ENCODE peak calls at places on chromosomes 7 and 10, in four cellular contexts. One of them, this sample, is unnamed.

GRCh38 chr7:11436773-11437524 is 395.0 kb downstream of the THSD7A start:
- DNase-seq in fibroblast of lung: no peak
- DNase-seq in cardiac muscle cell: no peak
- DNase-seq in GM13976: no peak
- DNase-seq in this sample: no peak

GRCh38 chr10:32941357-32941756 is 16.7 kb downstream of the ITGB1 start:
- DNase-seq in fibroblast of lung: no peak
- DNase-seq in cardiac muscle cell: peak
- DNase-seq in GM13976: no peak
- DNase-seq in this sample: no peak

GRCh38 chr10:96369890-96370574 is 11.2 kb upstream of the OPALIN start:
- DNase-seq in fibroblast of lung: peak
- DNase-seq in cardiac muscle cell: no peak
- DNase-seq in GM13976: no peak
- DNase-seq in this sample: no peak

GRCh38 chr10:131187274-131187673 is 124.2 kb downstream of the TCERG1L start:
- DNase-seq in fibroblast of lung: no peak
- DNase-seq in cardiac muscle cell: no peak
- DNase-seq in GM13976: no peak
- DNase-seq in this sample: no peak

GRCh38 chr7:22052221-22052639 is 106.5 kb upstream of the CDCA7L start:
- DNase-seq in fibroblast of lung: peak
- DNase-seq in cardiac muscle cell: no peak
- DNase-seq in GM13976: no peak
- DNase-seq in this sample: no peak

GRCh38 chr10:35684625-35685024 is 42.5 kb upstream of the FZD8 start:
- DNase-seq in fibroblast of lung: no peak
- DNase-seq in cardiac muscle cell: no peak
- DNase-seq in GM13976: no peak
- DNase-seq in this sample: no peak

GRCh38 chr10:122292376-122292775 is 21.3 kb downstream of the BTBD16 start:
- DNase-seq in fibroblast of lung: no peak
- DNase-seq in cardiac muscle cell: no peak
- DNase-seq in GM13976: no peak
- DNase-seq in this sample: no peak

GRCh38 chr10:97673736-97674525 is 13.1 kb downstream of the AVPI1 start:
- DNase-seq in fibroblast of lung: peak
- DNase-seq in cardiac muscle cell: no peak
- DNase-seq in GM13976: no peak
- DNase-seq in this sample: no peak

GRCh38 chr7:146892151-146892550 is 775.5 kb downstream of the CNTNAP2 start:
- DNase-seq in fibroblast of lung: no peak
- DNase-seq in cardiac muscle cell: peak
- DNase-seq in GM13976: no peak
- DNase-seq in this sample: no peak

GRCh38 chr10:83165164-83165563 is 974.1 kb upstream of the GHITM start:
- DNase-seq in fibroblast of lung: no peak
- DNase-seq in cardiac muscle cell: peak
- DNase-seq in GM13976: no peak
- DNase-seq in this sample: no peak

GRCh38 chr10:83167081-83167480 is 972.2 kb upstream of the GHITM start:
- DNase-seq in fibroblast of lung: no peak
- DNase-seq in cardiac muscle cell: no peak
- DNase-seq in GM13976: no peak
- DNase-seq in this sample: no peak

GRCh38 chr10:83164134-83164533 is 975.2 kb upstream of the GHITM start:
- DNase-seq in fibroblast of lung: peak
- DNase-seq in cardiac muscle cell: no peak
- DNase-seq in GM13976: no peak
- DNase-seq in this sample: no peak

DNA sequence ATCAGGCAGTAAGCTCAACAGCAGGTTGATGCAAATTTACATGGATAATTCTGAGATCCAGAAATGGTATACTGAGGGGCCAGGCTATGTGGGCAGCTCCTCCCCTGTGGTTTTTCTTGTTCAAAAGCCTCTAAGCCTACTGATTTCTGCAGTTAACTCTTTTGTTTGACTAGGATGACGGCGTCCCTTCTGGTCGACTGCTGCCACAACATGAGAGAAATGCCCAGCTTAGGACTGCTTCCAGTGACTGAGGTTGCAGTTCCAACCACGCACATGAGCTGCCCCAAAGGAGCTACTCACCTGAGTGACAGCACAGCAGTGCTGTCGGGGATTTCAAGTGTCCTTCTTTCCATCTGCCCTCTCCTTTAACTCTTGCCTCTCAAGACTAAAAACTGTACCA is 973.0 kb upstream of the GHITM start:
- DNase-seq in fibroblast of lung: no peak
- DNase-seq in cardiac muscle cell: peak
- DNase-seq in GM13976: no peak
- DNase-seq in this sample: no peak
- TF ChIP-seq CTCF in fibroblast of lung: peak
- TF ChIP-seq CTCF in cardiac muscle cell: no peak
- TF ChIP-seq CTCF in GM13976: no peak
- TF ChIP-seq CTCF in this sample: no peak

GRCh38 chr10:1242975-1243374 is 186.8 kb downstream of the WDR37 start:
- DNase-seq in fibroblast of lung: no peak
- DNase-seq in cardiac muscle cell: no peak
- DNase-seq in GM13976: no peak
- DNase-seq in this sample: no peak

GRCh38 chr10:1241973-1242935 is 186.1 kb downstream of the WDR37 start:
- DNase-seq in fibroblast of lung: no peak
- DNase-seq in cardiac muscle cell: no peak
- DNase-seq in GM13976: no peak
- DNase-seq in this sample: no peak

GRCh38 chr10:1244493-1244892 is 188.3 kb downstream of the WDR37 start:
- DNase-seq in fibroblast of lung: no peak
- DNase-seq in cardiac muscle cell: no peak
- DNase-seq in GM13976: no peak
- DNase-seq in this sample: no peak

GRCh38 chr10:1241322-1241890 is 185.2 kb downstream of the WDR37 start:
- DNase-seq in fibroblast of lung: no peak
- DNase-seq in cardiac muscle cell: no peak
- DNase-seq in GM13976: no peak
- DNase-seq in this sample: no peak

GRCh38 chr10:1243486-1244182 is 187.4 kb downstream of the WDR37 start:
- DNase-seq in fibroblast of lung: no peak
- DNase-seq in cardiac muscle cell: no peak
- DNase-seq in GM13976: no peak
- DNase-seq in this sample: no peak
- TF ChIP-seq CTCF in fibroblast of lung: no peak
- TF ChIP-seq CTCF in cardiac muscle cell: no peak
- TF ChIP-seq CTCF in GM13976: no peak
- TF ChIP-seq CTCF in this sample: no peak

DNA sequence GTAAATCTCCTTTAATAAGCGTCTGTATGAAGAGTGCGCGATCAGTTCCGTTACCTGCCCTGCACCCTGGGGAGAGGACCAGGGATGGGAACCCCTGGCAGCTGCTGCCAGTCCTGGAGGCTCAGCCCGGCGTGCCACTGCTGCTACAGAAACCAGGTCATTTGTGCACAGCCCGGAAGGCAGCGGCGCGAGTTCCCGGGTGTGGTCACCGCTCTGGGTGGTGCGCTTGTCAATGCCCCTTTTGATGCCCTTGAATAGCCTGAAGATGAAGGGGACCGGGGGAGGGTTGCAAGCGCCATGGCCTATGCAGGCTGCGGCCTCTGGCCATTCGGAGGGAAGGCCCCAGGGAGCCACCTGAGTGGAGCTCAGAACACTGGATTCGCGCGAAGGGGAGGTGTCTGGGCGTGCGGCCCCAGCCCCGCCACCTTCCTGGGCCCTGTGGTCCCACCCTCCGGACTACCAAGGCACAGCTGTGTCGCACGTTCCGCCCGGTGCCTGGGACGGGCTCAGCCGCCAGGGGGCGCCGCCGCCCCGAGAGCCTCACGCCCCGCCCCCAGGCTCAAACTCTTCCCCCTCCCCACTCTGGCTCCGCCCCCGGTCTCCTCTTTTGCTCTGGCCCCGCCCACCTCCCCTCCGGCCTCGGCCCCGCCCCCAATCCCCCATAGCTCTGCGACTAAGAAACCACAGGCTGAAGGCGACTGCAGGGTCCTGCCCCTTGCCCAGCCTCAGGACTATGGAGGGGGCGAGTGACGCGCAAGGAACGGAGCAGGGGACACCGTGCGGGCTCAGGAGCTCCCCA is 16.5 kb downstream of the AP5Z1 start:
- DNase-seq in fibroblast of lung: peak
- DNase-seq in cardiac muscle cell: peak
- DNase-seq in GM13976: peak
- DNase-seq in this sample: peak
- TF ChIP-seq CTCF in fibroblast of lung: peak
- TF ChIP-seq CTCF in cardiac muscle cell: peak
- TF ChIP-seq CTCF in GM13976: peak
- TF ChIP-seq CTCF in this sample: peak

GRCh38 chr7:23462846-23463245 is 7.4 kb downstream of the IGF2BP3 start:
- DNase-seq in fibroblast of lung: peak
- DNase-seq in cardiac muscle cell: peak
- DNase-seq in GM13976: no peak
- DNase-seq in this sample: no peak
- TF ChIP-seq CTCF in fibroblast of lung: peak
- TF ChIP-seq CTCF in cardiac muscle cell: peak
- TF ChIP-seq CTCF in GM13976: no peak
- TF ChIP-seq CTCF in this sample: peak

GRCh38 chr10:89959433-89960110 is 258.2 kb downstream of the KIF20B start:
- DNase-seq in fibroblast of lung: peak
- DNase-seq in cardiac muscle cell: no peak
- DNase-seq in GM13976: peak
- DNase-seq in this sample: peak

GRCh38 chr10:89952314-89952713 is 250.9 kb downstream of the KIF20B start:
- DNase-seq in fibroblast of lung: no peak
- DNase-seq in cardiac muscle cell: no peak
- DNase-seq in GM13976: no peak
- DNase-seq in this sample: no peak

GRCh38 chr10:89954787-89955566 is 253.6 kb downstream of the KIF20B start:
- DNase-seq in fibroblast of lung: no peak
- DNase-seq in cardiac muscle cell: no peak
- DNase-seq in GM13976: peak
- DNase-seq in this sample: peak
- TF ChIP-seq CTCF in fibroblast of lung: peak
- TF ChIP-seq CTCF in cardiac muscle cell: peak
- TF ChIP-seq CTCF in GM13976: no peak
- TF ChIP-seq CTCF in this sample: peak

DNA sequence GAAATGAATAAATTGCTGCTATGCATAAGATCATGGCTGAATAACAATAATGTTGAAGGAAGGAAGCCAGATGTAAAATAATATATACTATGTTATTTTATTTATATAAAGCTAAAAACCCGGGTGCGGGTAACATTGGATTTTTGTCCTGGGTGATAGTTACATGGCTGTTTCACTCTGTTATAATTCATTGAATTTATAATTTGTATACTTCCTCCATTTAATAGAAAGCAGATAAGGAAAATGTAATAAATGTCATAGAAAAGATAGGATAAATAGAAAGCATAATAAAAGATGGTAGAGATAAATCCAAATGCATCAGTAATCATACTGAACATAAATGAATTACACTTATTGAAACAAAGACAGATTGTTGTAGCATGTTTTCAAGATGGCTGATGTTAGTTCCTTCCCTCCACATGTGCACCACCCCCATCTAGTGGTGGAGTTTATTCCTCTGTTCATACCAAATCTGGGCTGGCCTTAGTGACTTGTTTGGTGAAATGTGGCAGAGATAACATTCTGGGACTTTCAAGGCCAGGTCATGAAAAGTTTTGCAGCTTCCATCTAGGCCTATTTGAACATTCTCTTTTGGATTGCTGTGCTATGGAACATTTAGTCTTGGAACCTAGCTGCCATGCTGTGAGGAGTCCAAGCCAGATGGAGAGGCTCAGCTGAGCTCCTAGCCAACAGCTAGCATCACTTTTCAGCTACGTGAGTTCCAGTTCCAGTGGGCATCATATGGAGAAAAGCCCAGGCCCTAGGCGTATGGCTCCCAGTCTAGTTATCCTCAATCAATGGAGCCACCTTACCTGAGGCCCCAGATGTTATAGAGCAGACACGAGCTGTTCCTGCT is 46.9 kb downstream of the AHCYL2 start:
- DNase-seq in fibroblast of lung: peak
- DNase-seq in cardiac muscle cell: peak
- DNase-seq in GM13976: peak
- DNase-seq in this sample: peak
- TF ChIP-seq CTCF in fibroblast of lung: peak
- TF ChIP-seq CTCF in cardiac muscle cell: peak
- TF ChIP-seq CTCF in GM13976: peak
- TF ChIP-seq CTCF in this sample: peak

GRCh38 chr10:100562806-100563293 is 27.1 kb downstream of the HIF1AN start:
- DNase-seq in fibroblast of lung: peak
- DNase-seq in cardiac muscle cell: peak
- DNase-seq in GM13976: no peak
- DNase-seq in this sample: no peak
- TF ChIP-seq CTCF in fibroblast of lung: peak
- TF ChIP-seq CTCF in cardiac muscle cell: peak
- TF ChIP-seq CTCF in GM13976: no peak
- TF ChIP-seq CTCF in this sample: no peak

DNA sequence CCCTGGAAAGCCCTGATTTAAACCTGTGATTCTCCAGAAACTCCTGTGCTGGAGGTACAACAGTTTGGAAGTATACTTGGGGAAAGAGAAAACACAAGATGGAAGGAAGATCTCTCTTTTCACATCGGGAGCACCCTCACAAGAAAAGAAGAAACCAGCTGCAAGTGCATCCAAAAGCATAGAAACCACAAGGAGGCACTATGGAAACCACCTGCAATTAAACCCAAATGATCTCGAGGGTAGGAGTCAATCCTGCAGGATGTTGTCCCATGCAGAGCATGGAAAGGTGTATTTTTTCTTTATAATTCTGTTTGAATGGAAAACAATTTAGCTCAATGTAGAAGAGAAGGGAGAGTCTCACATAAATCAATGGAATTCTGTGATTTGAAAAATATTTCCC is 210.5 kb downstream of the TWIST1 start:
- DNase-seq in fibroblast of lung: no peak
- DNase-seq in cardiac muscle cell: no peak
- DNase-seq in GM13976: no peak
- DNase-seq in this sample: no peak
- TF ChIP-seq CTCF in fibroblast of lung: no peak
- TF ChIP-seq CTCF in cardiac muscle cell: peak
- TF ChIP-seq CTCF in GM13976: no peak
- TF ChIP-seq CTCF in this sample: no peak

DNA sequence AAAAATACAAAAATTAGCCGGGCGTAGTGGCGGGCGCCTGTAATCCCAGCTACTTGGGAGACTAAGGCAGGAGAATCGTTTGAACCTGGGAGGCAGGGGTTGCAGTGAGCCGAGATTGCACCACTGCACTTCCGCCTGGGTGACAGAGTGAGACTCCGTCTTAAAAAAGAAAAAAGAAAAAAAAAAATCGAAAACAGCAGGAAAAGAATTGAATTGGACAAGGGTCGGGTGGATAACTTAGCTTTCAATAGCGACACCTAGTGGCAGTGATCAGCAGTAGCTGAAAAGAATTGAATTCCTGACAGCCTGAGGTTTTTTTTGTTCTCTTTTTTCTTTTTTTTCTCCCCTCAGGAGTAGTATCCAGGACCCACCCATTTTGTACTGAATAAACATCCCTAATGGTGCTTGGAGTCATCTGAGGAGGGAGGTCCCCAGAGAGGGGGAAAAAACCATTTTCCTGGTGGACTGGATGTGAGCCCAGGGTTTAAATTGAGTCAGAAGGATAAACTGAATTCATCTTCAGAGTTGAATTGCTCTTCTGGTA is 55.1 kb downstream of the CYCS start:
- DNase-seq in fibroblast of lung: peak
- DNase-seq in cardiac muscle cell: peak
- DNase-seq in GM13976: peak
- DNase-seq in this sample: peak
- TF ChIP-seq CTCF in fibroblast of lung: peak
- TF ChIP-seq CTCF in cardiac muscle cell: peak
- TF ChIP-seq CTCF in GM13976: peak
- TF ChIP-seq CTCF in this sample: peak

GRCh38 chr10:24394479-24395190 is 185.7 kb downstream of the KIAA1217 start:
- DNase-seq in fibroblast of lung: no peak
- DNase-seq in cardiac muscle cell: no peak
- DNase-seq in GM13976: no peak
- DNase-seq in this sample: no peak
- TF ChIP-seq CTCF in fibroblast of lung: no peak
- TF ChIP-seq CTCF in cardiac muscle cell: no peak
- TF ChIP-seq CTCF in GM13976: no peak
- TF ChIP-seq CTCF in this sample: no peak